ENCODE peak calls at places on chromosome 10, in ten cellular contexts. W is choroid plexus epithelial cell, U is HepG2, C is left lung, H is ovary, S is fibroblast of the aortic adventitia, R is lower lobe of right lung, L is adrenal gland, I is Panc1, D is BJ. V is an unnamed sample.

GRCh38 chr10:1050555-1050954 is 1.6 kb upstream of the IDI1 start:
- DNase-seq in C (no peak), U (peak; percentile 75), H (no peak), I (no peak), D (no peak), W (no peak), R (no peak), S (no peak), L (no peak), V (no peak)

GRCh38 chr10:47406870-47407648 is 23.0 kb upstream of the ZNF488 start:
- DNase-seq in W (peak; percentile 79), C (peak; percentile 45), H (no peak), S (peak; percentile 76), U (peak; percentile 80), D (peak; percentile 66), I (peak; percentile 81), R (no peak), L (no peak), V (peak; percentile 67)

GRCh38 chr10:118566911-118567310 is 28.5 kb downstream of the PRLHR start:
- DNase-seq in S (no peak), D (no peak), I (no peak), L (no peak), R (no peak), C (no peak), H (no peak), W (no peak), U (no peak), V (no peak)

GRCh38 chr10:18190840-18191239 is 50.6 kb downstream of the CACNB2 start:
- DNase-seq in R (no peak), U (no peak), I (no peak), C (no peak), H (no peak), W (no peak), D (no peak), S (no peak), L (no peak), V (no peak)

GRCh38 chr10:18625906-18626305 is 25.5 kb downstream of the NSUN6 start:
- DNase-seq in R (no peak), W (no peak), U (no peak), D (no peak), L (no peak), C (no peak), I (no peak), H (no peak), S (no peak), V (no peak)

GRCh38 chr10:88913157-88913556 is 33.1 kb downstream of the STAMBPL1 start:
- DNase-seq in W (no peak), H (no peak), C (no peak), S (no peak), U (no peak), D (no peak), R (no peak), L (no peak), I (no peak), V (no peak)

GRCh38 chr10:70549962-70550845 is 52.3 kb downstream of the PRF1 start:
- DNase-seq in W (peak; percentile 73), L (peak; percentile 69), D (no peak), I (peak; percentile 46), S (peak; percentile 75), H (peak; percentile 73), C (peak; percentile 66), U (peak; percentile 44), R (peak; percentile 66), V (peak; percentile 31)

GRCh38 chr10:27745719-27746363 is at the start of gene MKX:
- DNase-seq in R (peak; percentile 66), H (peak; percentile 87), I (no peak), S (no peak), U (no peak), C (peak; percentile 84), W (no peak), D (no peak), L (no peak), V (no peak)

GRCh38 chr10:119449760-119450461 is 92.6 kb downstream of the RGS10 start:
- DNase-seq in U (no peak), W (peak; percentile 95), C (no peak), H (peak; percentile 69), R (peak; percentile 54), D (no peak), L (no peak), I (no peak), S (peak; percentile 96), V (peak; percentile 15)

GRCh38 chr10:31242902-31243301 is 76.1 kb upstream of the ZEB1 start:
- DNase-seq in H (no peak), R (no peak), D (peak; percentile 84), S (peak; percentile 94), W (peak; percentile 79), C (no peak), U (peak; percentile 59), L (peak; percentile 17), I (peak; percentile 20), V (peak; percentile 99)

GRCh38 chr10:118571123-118571522 is 24.3 kb downstream of the PRLHR start:
- DNase-seq in H (peak; percentile 21), W (no peak), L (no peak), R (no peak), U (no peak), S (peak; percentile 72), D (no peak), I (no peak), C (no peak), V (no peak)

GRCh38 chr10:14779053-14779649 is 4.5 kb upstream of the FAM107B start:
- DNase-seq in R (no peak), W (peak; percentile 41), U (no peak), H (no peak), C (no peak), L (no peak), S (peak; percentile 37), I (no peak), D (peak; percentile 46), V (no peak)

GRCh38 chr10:21499910-21500577 is 25.4 kb downstream of the SKIDA1 start:
- DNase-seq in R (peak; percentile 48), L (no peak), H (peak; percentile 45), U (no peak), I (no peak), S (no peak), D (no peak), W (no peak), C (peak; percentile 82), V (no peak)

GRCh38 chr10:30873408-30873807 is 158.3 kb downstream of the ZNF438 start:
- DNase-seq in L (no peak), I (no peak), W (no peak), C (no peak), U (no peak), R (no peak), S (no peak), H (no peak), D (no peak), V (no peak)

GRCh38 chr10:11468126-11468742 is 143.2 kb downstream of the USP6NL start:
- DNase-seq in W (peak; percentile 52), I (no peak), C (no peak), U (no peak), S (no peak), R (no peak), H (no peak), D (no peak), L (peak; percentile 26), V (no peak)

DNA sequence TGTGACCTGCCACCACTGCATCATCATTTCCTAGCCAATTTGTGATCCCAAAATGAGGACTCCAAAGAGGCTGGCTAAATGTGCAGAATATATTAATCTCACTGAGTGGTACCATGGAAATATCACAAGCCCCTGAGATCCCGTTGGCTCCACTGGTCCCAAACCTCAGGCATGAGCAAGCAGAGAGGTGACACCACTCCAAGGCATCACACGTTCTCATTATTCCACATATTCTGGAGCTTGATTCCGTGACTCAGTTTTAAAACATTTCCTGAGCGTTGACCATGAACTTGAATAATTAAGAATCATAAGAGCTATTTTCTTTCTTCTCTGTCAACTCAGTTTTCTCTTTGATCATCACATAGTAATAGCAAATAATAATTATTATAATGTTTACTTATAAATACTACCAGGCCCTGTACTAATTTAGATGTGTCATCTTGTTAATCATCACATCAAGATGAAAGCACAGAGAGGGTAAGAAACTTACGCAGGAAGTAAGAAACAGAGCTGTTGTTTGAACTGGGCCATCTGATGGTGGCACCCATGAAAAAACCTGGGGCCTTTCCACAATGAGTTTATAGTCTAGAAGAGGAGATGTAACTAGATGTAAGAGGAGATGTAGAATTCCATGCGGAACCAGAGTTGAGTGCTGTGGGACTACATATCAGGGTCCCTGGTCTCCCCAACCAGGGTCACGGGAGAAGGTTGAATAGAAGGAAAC is 3.5 kb downstream of the APBB1IP start:
- DNase-seq in S (peak; percentile 35), I (no peak), C (no peak), H (no peak), L (no peak), R (no peak), U (no peak), W (no peak), D (peak; percentile 50), V (no peak)
- H3K4me3 ChIP-seq in S (no peak overlapping the region), I (no peak overlapping the region), C (no peak overlapping the region), H (no peak overlapping the region), L (no peak overlapping the region), R (no peak overlapping the region), U (no peak overlapping the region), W (no peak overlapping the region), D (no peak overlapping the region), V (no peak overlapping the region)

GRCh38 chr10:23198940-23199767 is 7.0 kb downstream of the PTF1A start:
- DNase-seq in H (no peak), S (no peak), U (peak; percentile 6), C (peak; percentile 71), I (no peak), R (no peak), W (no peak), L (no peak), D (no peak), V (no peak)
- TF ChIP-seq CTCF in H (no peak), S (no peak), U (no peak), C (no peak), I (no peak), R (no peak), W (no peak), L (no peak), D (no peak), V (no peak)

DNA sequence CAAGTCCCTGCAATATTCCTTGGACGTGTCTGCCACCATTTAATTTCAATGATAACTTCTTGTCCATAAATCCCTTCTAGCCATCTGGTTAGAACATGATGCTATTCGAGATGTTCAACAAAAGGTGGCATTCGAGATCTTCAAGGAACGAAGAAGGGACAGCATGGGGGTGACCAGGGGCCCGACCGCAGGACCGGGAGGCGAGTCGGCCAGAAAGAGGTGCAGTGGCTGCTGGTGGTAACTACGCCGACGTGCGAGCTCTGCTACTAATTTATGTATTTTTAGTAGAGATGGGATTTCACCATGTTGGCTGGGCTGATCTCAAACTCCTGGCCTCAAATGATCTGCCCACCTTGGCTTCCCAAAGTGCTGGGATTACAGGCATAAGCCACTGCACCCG is 4.7 kb downstream of the OPTN start:
- DNase-seq in L (no peak), W (no peak), C (no peak), H (no peak), I (no peak), D (no peak), U (no peak), R (no peak), S (no peak), V (no peak)
- H3K4me3 ChIP-seq in L (no peak overlapping the region), W (no peak overlapping the region), C (no peak overlapping the region), H (no peak overlapping the region), I (no peak overlapping the region), D (no peak overlapping the region), U (no peak overlapping the region), R (no peak overlapping the region), S (no peak overlapping the region), V (no peak overlapping the region)

DNA sequence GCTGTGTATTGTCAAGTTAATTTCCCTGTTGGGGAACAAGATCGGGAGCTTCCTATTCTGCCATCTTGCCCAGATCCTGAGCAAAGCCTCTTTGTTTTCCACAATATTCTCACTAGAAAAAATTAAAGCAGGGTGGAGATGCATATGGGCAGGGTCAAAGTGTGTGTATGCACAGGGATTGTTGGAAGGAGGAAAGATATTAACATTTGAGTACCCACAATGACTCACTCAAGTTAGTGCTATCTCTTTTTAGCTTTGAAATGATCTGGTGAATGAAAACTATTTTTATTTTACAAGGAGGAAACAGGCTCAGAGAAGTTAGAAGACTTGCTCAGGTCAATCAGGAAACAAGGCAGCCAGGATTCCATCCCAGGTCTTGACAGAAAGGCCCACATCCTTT is 6.7 kb upstream of the BTBD16 start:
- DNase-seq in H (no peak), D (no peak), U (peak; percentile 20), W (peak; percentile 36), I (no peak), C (no peak), S (peak; percentile 30), L (no peak), R (no peak), V (no peak)
- TF ChIP-seq CTCF in H (no peak), D (no peak), U (no peak), W (no peak), I (no peak), C (no peak), S (no peak), L (no peak), R (no peak), V (no peak)